ENCODE peak calls at places on chromosomes 7 and 10, in four cellular contexts. S, Z, B and U are unnamed samples.

GRCh38 chr10:98555011-98555619 is 108.4 kb upstream of the HPS1 start:
- DNase-seq in B (no peak), Z (no peak), S (no peak), U (no peak)

GRCh38 chr10:52027055-52027454 is 287.0 kb upstream of the DKK1 start:
- DNase-seq in Z (no peak), S (no peak), B (no peak), U (no peak)

GRCh38 chr10:31605426-31605825 is 286.4 kb downstream of the ZEB1 start:
- DNase-seq in Z (no peak), B (no peak), S (no peak), U (no peak)

GRCh38 chr7:73606801-73607691 is 17.3 kb downstream of the MLXIPL start:
- DNase-seq in B (peak; percentile 84), Z (peak; percentile 43), S (peak; percentile 57), U (no peak)

GRCh38 chr7:148144827-148145226 is 445.7 kb upstream of the C7orf33 start:
- DNase-seq in S (no peak), B (no peak), Z (no peak), U (no peak)

GRCh38 chr10:132384618-132385510 is 12.1 kb upstream of the PWWP2B start:
- DNase-seq in S (no peak), Z (no peak), B (no peak), U (no peak)

GRCh38 chr10:87603769-87604168 is 55.9 kb upstream of the PAPSS2 start:
- DNase-seq in Z (no peak), B (no peak), S (no peak), U (no peak)

GRCh38 chr7:1668932-1669485 is 1.1 kb upstream of the ELFN1 start:
- DNase-seq in S (no peak), Z (no peak), B (no peak), U (no peak)

GRCh38 chr7:108650487-108650886 is 80.8 kb downstream of the DNAJB9 start:
- DNase-seq in B (no peak), S (no peak), Z (peak; percentile 74), U (no peak)

GRCh38 chr7:601573-602340 is 82.1 kb upstream of the PDGFA start:
- DNase-seq in Z (peak; percentile 47), B (no peak), S (peak; percentile 70), U (peak; percentile 62)

GRCh38 chr7:69256634-69257081 is 341.6 kb upstream of the AUTS2 start:
- DNase-seq in B (no peak), Z (no peak), S (peak; percentile 66), U (no peak)

GRCh38 chr7:76507723-76508406 is 2.5 kb upstream of the UPK3B start:
- DNase-seq in Z (peak; percentile 44), S (no peak), B (no peak), U (no peak)

GRCh38 chr10:45395554-45395953 is 21.5 kb downstream of the ALOX5 start:
- DNase-seq in S (no peak), Z (no peak), B (no peak), U (no peak)

GRCh38 chr7:4650471-4651047 is 31.5 kb upstream of the FOXK1 start:
- DNase-seq in S (peak; percentile 35), B (no peak), Z (peak; percentile 48), U (no peak)

GRCh38 chr10:4470231-4470840 is 355.7 kb upstream of the AKR1E2 start:
- DNase-seq in Z (peak; percentile 87), B (no peak), S (no peak), U (no peak)

GRCh38 chr10:117541909-117542705 is 439 bp upstream of the EMX2 start:
- DNase-seq in B (peak; percentile 52), S (no peak), Z (peak; percentile 50), U (no peak)

GRCh38 chr7:139118234-139118802 is 8.8 kb upstream of the ZC3HAV1 start:
- DNase-seq in Z (peak; percentile 85), B (peak; percentile 62), S (no peak), U (peak; percentile 79)

GRCh38 chr7:37342665-37343471 is 105.8 kb downstream of the ELMO1 start:
- DNase-seq in Z (no peak), S (no peak), B (no peak), U (peak; percentile 67)

GRCh38 chr7:2037301-2037804 is 195.4 kb downstream of the MAD1L1 start:
- DNase-seq in Z (no peak), S (no peak), B (no peak), U (no peak)

GRCh38 chr10:51918451-51918850 is 219.1 kb upstream of the CSTF2T start:
- DNase-seq in Z (no peak), S (no peak), B (no peak), U (no peak)

DNA sequence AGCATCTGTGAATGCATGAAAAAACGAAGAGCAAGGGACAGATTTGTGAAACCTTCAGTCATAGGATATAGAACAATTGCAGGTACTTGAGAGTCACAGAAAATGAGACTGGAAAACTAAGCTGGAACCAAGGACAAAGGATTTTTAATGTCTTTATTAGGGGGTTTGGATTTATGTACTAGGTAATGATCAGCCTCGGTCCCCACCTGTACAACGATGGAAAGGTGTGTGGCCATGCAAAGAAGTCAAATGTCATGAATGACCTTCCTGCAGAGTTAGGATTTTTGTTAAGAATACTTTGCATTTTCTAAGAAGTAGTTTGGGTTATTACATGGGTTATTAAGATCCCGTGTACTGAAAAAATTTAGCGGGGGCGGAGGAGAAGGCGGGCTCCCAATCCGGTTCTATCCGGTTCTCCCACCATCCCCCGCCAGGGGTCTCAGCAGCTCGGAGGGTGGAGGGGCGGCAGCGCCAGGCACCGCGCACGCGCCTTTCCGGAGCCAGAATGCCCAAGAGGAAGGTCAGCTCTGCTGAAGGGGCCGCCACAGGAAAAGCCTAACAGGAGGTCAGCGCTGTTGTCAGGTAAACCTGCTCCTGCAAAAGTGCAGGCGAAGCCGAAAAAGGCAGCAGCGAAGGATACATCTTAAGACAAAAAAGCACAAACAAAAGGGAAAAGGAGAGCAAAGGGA is 327.5 kb upstream of the PLXDC2 start:
- DNase-seq in S (peak; percentile 17), B (no peak), Z (peak; percentile 29), U (no peak)
- TF ChIP-seq CTCF in S (no peak), B (no peak), Z (no peak), U (no peak)

GRCh38 chr7:50312589-50313162 is 8.2 kb downstream of the IKZF1 start:
- DNase-seq in S (no peak), B (no peak), Z (no peak), U (no peak)
- H3K4me3 ChIP-seq in S (no peak overlapping the region), B (no peak overlapping the region), Z (no peak overlapping the region), U (peak overlapping the region; percentile 11)

GRCh38 chr10:6476989-6477388 is 103.1 kb downstream of the PRKCQ start:
- DNase-seq in Z (no peak), B (no peak), S (no peak), U (no peak)

GRCh38 chr10:6473901-6474370 is 106.1 kb downstream of the PRKCQ start:
- DNase-seq in S (no peak), B (no peak), Z (peak; percentile 3), U (no peak)

GRCh38 chr10:6469661-6470060 is 110.4 kb downstream of the PRKCQ start:
- DNase-seq in Z (no peak), B (no peak), S (no peak), U (no peak)

GRCh38 chr10:6470894-6471618 is 109.0 kb downstream of the PRKCQ start:
- DNase-seq in B (no peak), Z (no peak), S (no peak), U (no peak)

GRCh38 chr10:6473430-6473829 is 106.6 kb downstream of the PRKCQ start:
- DNase-seq in B (no peak), S (no peak), Z (no peak), U (no peak)
- TF ChIP-seq CTCF in B (no peak), S (no peak), Z (no peak), U (no peak)

GRCh38 chr10:118595598-118596425 is at the start of gene PRLHR:
- DNase-seq in S (peak; percentile 27), B (peak; percentile 35), Z (peak; percentile 22), U (no peak)
- H3K4me3 ChIP-seq in S (no peak within 1 kb of the TSS), B (no peak within 1 kb of the TSS), Z (no peak within 1 kb of the TSS), U (no peak within 1 kb of the TSS)

DNA sequence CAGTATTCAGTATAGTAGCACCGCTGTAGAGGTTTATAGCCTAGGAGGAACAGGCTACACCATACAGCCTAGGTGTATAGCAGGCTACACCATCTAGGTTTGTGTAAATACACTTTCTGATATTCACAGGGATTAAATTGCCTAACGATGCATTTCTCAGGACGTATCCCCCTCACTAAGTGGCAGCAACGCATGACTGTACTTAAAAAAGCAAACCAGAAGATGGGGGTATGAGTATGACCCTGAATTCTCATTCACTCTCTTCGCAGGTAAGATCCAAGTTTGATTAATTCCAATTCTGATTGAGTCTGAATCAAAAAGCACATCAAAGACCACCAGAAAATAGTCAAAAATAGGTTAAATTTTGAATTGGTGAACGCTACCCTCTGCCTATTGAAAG is 972 bp downstream of the ORC5 start:
- DNase-seq in S (no peak), Z (no peak), B (no peak), U (no peak)
- TF ChIP-seq CTCF in S (no peak), Z (no peak), B (no peak), U (no peak)

DNA sequence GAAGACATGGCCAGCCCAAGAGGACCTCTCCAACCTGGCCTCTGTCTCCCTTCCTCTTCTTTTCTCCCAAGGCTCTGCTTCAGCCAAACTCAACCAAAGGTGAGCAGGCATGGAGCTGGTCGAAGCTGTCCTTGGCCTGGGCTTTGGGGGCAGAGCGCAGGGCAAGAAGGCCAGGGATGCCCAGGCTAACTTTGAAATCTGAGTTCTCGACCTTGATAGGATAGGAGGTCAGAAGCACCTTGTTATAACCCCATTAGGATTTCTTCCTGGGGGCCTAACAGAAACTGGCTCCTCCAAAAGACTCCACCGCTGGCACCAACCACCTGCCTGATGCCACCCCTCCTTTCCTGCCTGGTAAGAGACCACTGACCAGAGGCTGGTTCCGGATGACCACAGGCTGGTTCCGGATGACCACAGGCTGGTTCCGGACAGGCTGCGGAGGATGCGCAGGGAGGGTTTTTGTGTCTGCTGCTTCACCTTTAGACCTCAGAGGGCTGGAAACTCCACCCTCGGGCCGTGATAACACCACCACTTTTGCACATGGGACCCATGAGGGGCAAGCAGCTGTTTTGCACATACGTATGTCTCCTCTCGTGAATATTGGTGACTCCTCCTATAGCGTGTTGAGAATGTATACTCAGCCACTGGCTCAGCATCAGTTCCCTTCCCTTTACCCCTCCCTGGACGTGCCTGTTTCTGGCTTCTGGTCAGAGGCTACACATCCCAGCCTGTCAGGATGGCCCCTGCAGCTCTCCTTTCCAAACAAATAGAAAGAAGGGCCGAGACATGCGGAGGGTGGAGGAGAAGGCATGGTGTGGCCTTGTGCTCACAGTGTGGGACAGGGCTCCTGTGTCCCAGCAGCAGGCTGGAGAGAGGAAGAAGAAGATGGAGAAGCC is 140.1 kb downstream of the DNAJB6 start:
- DNase-seq in S (no peak), Z (no peak), B (no peak), U (no peak)
- H3K4me3 ChIP-seq in S (no peak overlapping the region), Z (no peak overlapping the region), B (no peak overlapping the region), U (no peak overlapping the region)

DNA sequence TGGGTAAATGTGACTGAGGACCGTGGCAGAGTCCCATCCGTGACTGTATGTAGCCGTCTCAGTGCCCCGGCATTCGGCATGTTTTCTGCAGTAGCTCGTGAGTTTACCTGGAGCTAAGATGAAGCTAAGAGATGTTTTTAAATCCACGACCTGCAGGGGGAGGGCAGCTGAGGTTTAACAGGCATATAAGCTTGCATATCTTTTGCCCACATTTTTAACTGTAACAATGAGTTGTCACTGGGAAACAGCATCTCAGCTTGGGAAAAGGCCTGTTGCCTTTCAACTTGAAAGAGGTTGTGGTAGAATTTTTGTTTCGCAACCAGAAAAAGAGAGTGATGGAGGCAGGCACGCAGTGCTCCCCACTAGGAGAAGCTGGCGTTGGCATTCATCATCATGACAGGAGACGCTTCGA is 77.7 kb downstream of the CELF2 start:
- DNase-seq in S (no peak), B (no peak), Z (no peak), U (no peak)
- TF ChIP-seq CTCF in S (no peak), B (no peak), Z (no peak), U (no peak)